ENCODE peak calls at places on chromosomes 16 and 17, in four cellular contexts. P, N, T and Q are unnamed samples.
A peak's percentile ranks its signal among the peaks of the same experiment; 100 is the strongest.

GRCh38 chr17:35684046-35684802 is 47.2 kb upstream of the RASL10B start:
- DNase-seq in T (no peak), N (no peak), P (no peak), Q (no peak)

GRCh38 chr16:2280461-2280860 is 12.5 kb upstream of the RNPS1 start:
- DNase-seq in T (no peak), P (no peak), N (no peak), Q (no peak)

GRCh38 chr17:43482103-43483012 is 1.4 kb upstream of the DHX8 start:
- DNase-seq in N (no peak), P (no peak), T (no peak), Q (no peak)

GRCh38 chr17:82941021-82942001 is 101.5 kb upstream of the ZNF750 start:
- DNase-seq in N (no peak), T (no peak), P (no peak), Q (no peak)

GRCh38 chr17:29569245-29569950 is 897 bp downstream of the TP53I13 start:
- DNase-seq in N (no peak), P (peak; percentile 59), T (no peak), Q (peak; percentile 72)

GRCh38 chr17:31413871-31414589 is 22.6 kb downstream of the RAB11FIP4 start:
- DNase-seq in P (no peak), T (no peak), N (no peak), Q (no peak)

GRCh38 chr17:15451681-15452080 is 15.7 kb downstream of the CDRT4 start:
- DNase-seq in T (no peak), N (no peak), P (no peak), Q (no peak)

GRCh38 chr16:87556941-87557459 is 45.3 kb upstream of the JPH3 start:
- DNase-seq in T (no peak), P (peak; percentile 70), N (no peak), Q (no peak)

GRCh38 chr16:68644715-68645493 is at the start of gene CDH3:
- DNase-seq in N (peak; percentile 63), P (no peak), T (peak; percentile 20), Q (no peak)

GRCh38 chr16:17744903-17745581 is 274.3 kb upstream of the XYLT1 start:
- DNase-seq in N (no peak), P (no peak), T (no peak), Q (no peak)

GRCh38 chr16:89187337-89188063 is 12.8 kb downstream of the SLC22A31 start:
- DNase-seq in N (no peak), P (no peak), T (no peak), Q (no peak)

GRCh38 chr16:71807905-71808592 is 585 bp downstream of the AP1G1 start:
- DNase-seq in P (no peak), N (no peak), T (no peak), Q (peak; percentile 48)

GRCh38 chr17:1229354-1229890 is 40.8 kb upstream of the BHLHA9 start:
- DNase-seq in N (peak; percentile 71), P (peak; percentile 67), T (peak; percentile 45), Q (no peak)

GRCh38 chr17:75557075-75557851 is 30.3 kb upstream of the MYO15B start:
- DNase-seq in N (peak; percentile 95), T (no peak), P (no peak), Q (no peak)

GRCh38 chr17:8991514-8992285 is 26.2 kb upstream of the PIK3R5 start:
- DNase-seq in T (peak; percentile 71), P (peak; percentile 73), N (peak; percentile 70), Q (peak; percentile 87)

GRCh38 chr16:29912087-29912486 is 11.8 kb downstream of the ASPHD1 start:
- DNase-seq in P (no peak), N (no peak), T (no peak), Q (no peak)

GRCh38 chr17:39631403-39631802 is 4.7 kb downstream of the PPP1R1B start:
- DNase-seq in T (no peak), P (no peak), N (no peak), Q (no peak)

GRCh38 chr17:33680479-33680878 is 387.4 kb upstream of the ASIC2 start:
- DNase-seq in P (no peak), T (no peak), N (no peak), Q (no peak)

GRCh38 chr16:88768041-88768876 is 16.8 kb downstream of the PIEZO1 start:
- DNase-seq in N (no peak), P (no peak), T (no peak), Q (peak; percentile 89)

GRCh38 chr17:68794636-68795503 is 160.3 kb downstream of the ABCA8 start:
- DNase-seq in T (no peak), N (no peak), P (no peak), Q (no peak)

GRCh38 chr17:77208217-77208808 is 67.5 kb downstream of the SEC14L1 start:
- DNase-seq in N (peak; percentile 73), T (no peak), P (peak; percentile 69), Q (no peak)
- TF ChIP-seq CTCF in N (no peak), T (no peak), P (peak; percentile 49), Q (peak; percentile 55)

DNA sequence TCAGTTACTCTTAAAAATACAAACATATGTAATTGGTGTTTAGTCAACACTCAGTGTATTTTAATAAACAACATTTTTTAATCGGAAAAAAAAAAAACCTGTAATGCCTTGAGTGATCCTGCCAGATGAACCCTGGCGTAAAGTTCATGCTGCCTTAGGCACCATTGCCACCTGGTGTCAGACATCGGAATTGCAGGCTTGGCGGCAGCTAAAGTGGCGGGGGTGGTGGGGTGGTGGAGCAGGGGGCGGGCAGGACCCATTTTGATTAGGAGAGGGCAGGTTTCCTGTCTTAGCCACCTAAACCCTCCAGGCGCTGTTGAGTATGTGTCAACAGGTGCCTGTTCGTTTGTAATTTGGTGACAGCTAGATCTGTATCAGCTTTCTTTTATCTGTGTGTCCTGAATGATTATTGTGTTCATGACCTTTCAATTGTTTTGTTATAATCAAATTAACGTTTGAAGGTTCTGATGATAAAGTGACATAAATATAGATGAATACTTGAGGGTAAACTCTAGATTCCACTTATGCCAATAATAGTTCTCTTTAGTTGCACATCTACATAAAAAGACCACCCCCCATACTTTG is 588.7 kb downstream of the CDH13 start:
- DNase-seq in N (peak; percentile 39), P (no peak), T (peak; percentile 32), Q (no peak)
- TF ChIP-seq CTCF in N (peak; percentile 68), P (peak; percentile 65), T (peak; percentile 46), Q (peak; percentile 62)

GRCh38 chr17:66727634-66728570 is 107.0 kb upstream of the CACNG5 start:
- DNase-seq in T (peak; percentile 35), P (no peak), N (peak; percentile 52), Q (no peak)
- TF ChIP-seq CTCF in T (no peak), P (peak; percentile 68), N (peak; percentile 42), Q (peak; percentile 75)

DNA sequence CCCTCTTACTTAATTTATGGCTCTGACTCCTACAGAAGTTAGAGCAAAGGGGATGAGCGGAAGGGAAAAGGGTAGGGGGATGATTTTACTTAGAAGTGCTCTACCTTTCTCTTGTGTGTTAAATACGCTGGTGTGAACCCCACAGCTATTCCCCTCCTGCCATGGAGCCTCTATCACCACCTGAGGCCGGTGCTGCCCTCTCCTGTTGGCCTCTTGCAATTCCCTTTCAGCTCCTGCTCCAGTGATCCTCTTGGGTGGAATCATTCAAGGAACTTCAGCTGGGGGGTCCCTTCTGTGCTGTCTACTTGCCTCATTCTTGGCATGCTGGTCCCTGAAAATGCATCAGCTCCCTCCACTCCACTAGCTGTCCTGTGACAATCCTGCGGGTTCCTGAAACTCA is 41.8 kb upstream of the CDH8 start:
- DNase-seq in P (no peak), N (no peak), T (no peak), Q (no peak)
- TF ChIP-seq CTCF in P (no peak), N (no peak), T (no peak), Q (peak; percentile 45)

GRCh38 chr17:76683011-76683755 is 27.6 kb downstream of the MXRA7 start:
- DNase-seq in P (no peak), N (no peak), T (no peak), Q (no peak)
- TF ChIP-seq CTCF in P (peak; percentile 5), N (no peak), T (no peak), Q (no peak)

GRCh38 chr17:61877837-61878236 is 14.5 kb upstream of the BRIP1 start:
- DNase-seq in P (no peak), N (no peak), T (no peak), Q (no peak)

GRCh38 chr17:61875804-61876203 is 12.5 kb upstream of the BRIP1 start:
- DNase-seq in P (no peak), N (no peak), T (no peak), Q (no peak)

GRCh38 chr17:61880589-61881102 is 17.3 kb upstream of the BRIP1 start:
- DNase-seq in T (no peak), P (no peak), N (no peak), Q (no peak)

GRCh38 chr17:61878520-61878919 is 15.2 kb upstream of the BRIP1 start:
- DNase-seq in T (no peak), P (no peak), N (no peak), Q (no peak)

DNA sequence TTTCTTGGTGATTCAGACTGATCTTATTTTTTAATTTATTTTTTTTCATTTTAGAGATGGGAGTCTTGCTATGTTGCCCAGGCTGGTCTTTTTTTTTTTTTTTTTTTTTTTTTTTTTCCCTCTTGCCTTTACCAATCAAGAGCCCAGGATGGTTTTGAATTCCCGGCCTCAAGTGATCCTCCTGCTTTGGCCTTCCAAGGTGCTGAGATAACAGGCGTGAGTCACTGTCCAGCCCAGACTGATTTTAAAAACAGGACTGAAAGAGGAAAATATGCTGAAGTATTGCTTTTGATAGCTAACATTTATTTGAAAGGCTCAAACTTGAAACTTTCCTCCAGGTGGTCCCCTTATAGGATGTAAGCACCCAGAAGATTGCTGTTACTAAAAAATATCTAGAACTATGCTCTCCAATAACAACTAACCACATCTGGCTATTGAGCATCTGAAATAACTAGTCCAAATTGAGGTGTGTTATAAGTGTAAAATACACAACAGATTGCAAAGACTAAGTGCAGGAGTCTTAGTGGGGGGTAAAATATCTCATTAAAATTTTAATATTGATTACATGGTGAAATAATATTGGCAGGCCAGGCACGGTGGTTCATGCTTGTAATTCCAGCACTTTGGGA is 15.8 kb upstream of the BRIP1 start:
- DNase-seq in T (no peak), N (no peak), P (no peak), Q (no peak)
- TF ChIP-seq CTCF in T (no peak), N (no peak), P (no peak), Q (no peak)